ENCODE peak calls at places on chromosomes 12 and 14, in nine cellular contexts. E is uterus; V is heart right ventricle; O is CD8-positive, alpha-beta T cell; X is esophagus squamous epithelium; S is AG10803; U is fibroblast of mammary gland; N is GM12864; H is adipocyte. M is an unnamed sample.

GRCh38 chr12:12723681-12724420 is 6.7 kb downstream of the CDKN1B start:
- DNase-seq in O (peak), S (peak), V (peak), E (peak), U (no peak), N (no peak), H (peak), X (no peak), M (peak)

GRCh38 chr12:10469701-10470100 is 16.5 kb upstream of the KLRC1 start:
- DNase-seq in N (no peak), H (no peak), U (no peak), V (no peak), X (no peak), E (no peak), S (no peak), O (no peak), M (no peak)

GRCh38 chr12:7966558-7966957 is 30.6 kb upstream of the SLC2A3 start:
- DNase-seq in X (no peak), V (no peak), S (no peak), N (no peak), H (no peak), O (no peak), E (no peak), U (peak), M (no peak)

GRCh38 chr12:127832172-127832571 is 434.8 kb upstream of the TMEM132C start:
- DNase-seq in N (no peak), O (no peak), U (no peak), E (no peak), X (no peak), H (no peak), S (no peak), V (no peak), M (no peak)

GRCh38 chr12:66132408-66132807 is 1.9 kb upstream of the LLPH start:
- DNase-seq in S (peak), X (no peak), N (no peak), E (no peak), U (peak), O (no peak), H (peak), V (no peak), M (no peak)

GRCh38 chr14:99573436-99574098 is 30.4 kb downstream of the CCDC85C start:
- DNase-seq in S (no peak), O (no peak), X (no peak), U (no peak), V (no peak), H (no peak), E (no peak), N (no peak), M (no peak)

GRCh38 chr14:36646664-36647416 is 14.8 kb upstream of the PAX9 start:
- DNase-seq in X (no peak), N (no peak), E (no peak), H (peak), V (no peak), S (peak), O (no peak), U (no peak), M (no peak)

GRCh38 chr14:50837271-50837670 is 6.3 kb upstream of the NIN start:
- DNase-seq in H (no peak), U (no peak), O (no peak), E (no peak), S (no peak), V (no peak), N (no peak), X (no peak), M (no peak)

GRCh38 chr12:55931317-55931779 is 386 bp downstream of the DGKA start:
- DNase-seq in O (no peak), N (no peak), E (peak), S (no peak), U (no peak), H (no peak), X (no peak), V (no peak), M (no peak)

GRCh38 chr12:11689591-11690158 is 40.2 kb downstream of the ETV6 start:
- DNase-seq in E (no peak), U (no peak), O (no peak), V (no peak), S (no peak), X (no peak), H (no peak), N (no peak), M (no peak)

GRCh38 chr12:121005346-121005815 is 10.9 kb downstream of the C12orf43 start:
- DNase-seq in N (no peak), H (peak), U (peak), V (no peak), O (peak), E (no peak), X (no peak), S (peak), M (peak)

GRCh38 chr12:64252708-64253107 is 30.6 kb upstream of the KICS2 start:
- DNase-seq in O (no peak), S (peak), E (peak), H (peak), N (no peak), X (no peak), V (no peak), U (peak), M (no peak)

GRCh38 chr14:89308232-89308959 is 108.6 kb downstream of the FOXN3 start:
- DNase-seq in S (peak), N (no peak), O (no peak), E (no peak), H (peak), X (no peak), V (no peak), U (peak), M (peak)

GRCh38 chr14:55249423-55249822 is 21.8 kb upstream of the FBXO34 start:
- DNase-seq in S (peak), U (peak), H (no peak), E (no peak), O (no peak), V (no peak), N (no peak), X (no peak), M (no peak)

GRCh38 chr12:1632702-1633101 is 3.7 kb downstream of the WNT5B start:
- DNase-seq in H (no peak), V (peak), U (no peak), S (no peak), X (no peak), N (no peak), O (no peak), E (no peak), M (no peak)

GRCh38 chr12:1629338-1630080 is 478 bp downstream of the WNT5B start:
- DNase-seq in H (no peak), S (no peak), N (no peak), E (no peak), O (no peak), V (no peak), U (peak), X (no peak), M (peak)

GRCh38 chr12:1630827-1631591 is 2.0 kb downstream of the WNT5B start:
- DNase-seq in N (no peak), U (peak), S (peak), X (no peak), V (peak), O (no peak), H (no peak), E (no peak), M (no peak)

GRCh38 chr12:1628671-1629337 is at the start of gene WNT5B:
- DNase-seq in S (no peak), O (no peak), X (no peak), V (no peak), N (no peak), E (no peak), H (no peak), U (no peak), M (no peak)

DNA sequence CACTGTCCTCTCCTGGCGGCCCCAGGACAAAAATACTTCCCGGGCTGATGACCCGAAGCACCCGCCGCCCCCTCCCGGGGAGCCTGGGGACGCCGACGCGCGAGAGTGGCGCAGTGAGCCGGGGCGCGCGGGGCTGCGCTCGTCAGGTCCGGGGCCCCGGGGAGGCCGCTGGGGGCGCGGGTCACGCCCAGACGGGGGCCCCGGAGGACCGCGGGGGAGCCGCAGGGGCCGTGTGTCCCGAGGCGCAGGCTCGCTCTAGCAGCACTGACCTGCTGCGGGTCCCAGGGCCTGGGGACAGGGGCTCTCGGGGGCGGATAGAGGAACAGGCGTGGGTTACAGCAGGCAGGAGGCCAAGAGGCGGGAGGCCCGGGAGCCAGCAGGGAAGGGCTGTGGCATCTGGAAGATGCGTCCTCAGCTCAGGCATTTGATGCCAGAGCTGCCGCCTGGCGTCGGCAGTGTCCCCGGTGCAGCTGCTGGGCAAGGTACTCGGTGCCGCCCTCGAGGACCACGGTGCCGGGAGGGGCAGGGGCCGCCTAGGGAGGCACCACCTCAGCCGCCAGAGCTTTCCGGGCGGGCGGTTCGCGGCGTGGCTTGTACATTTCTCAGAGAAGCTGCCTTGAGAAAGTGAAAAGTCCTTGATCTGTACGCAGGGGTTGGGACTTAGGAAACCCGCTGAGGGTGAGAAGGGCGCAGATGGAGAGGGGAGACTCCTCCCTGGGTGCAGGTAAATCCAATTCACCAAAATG is 1.2 kb downstream of the WNT5B start:
- DNase-seq in X (no peak), U (peak), E (no peak), O (no peak), N (no peak), V (peak), S (peak), H (peak), M (peak)
- H3K4me3 ChIP-seq in X (peak), U (peak), E (peak), O (peak), N (peak), V (peak), S (peak), H (peak), M (peak)

GRCh38 chr12:6769003-6769389 is 2.8 kb downstream of the PTMS start:
- DNase-seq in E (peak), S (peak), O (no peak), N (no peak), U (no peak), H (peak), X (no peak), V (no peak), M (no peak)
- H3K4me3 ChIP-seq in E (peak), S (peak), O (no peak), N (no peak), U (peak), H (peak), X (peak), V (peak), M (no peak)

GRCh38 chr12:53756300-53757094 is 4.7 kb upstream of the CISTR start:
- DNase-seq in X (no peak), N (no peak), S (no peak), V (no peak), E (no peak), O (no peak), H (no peak), U (no peak), M (no peak)
- H3K4me3 ChIP-seq in X (no peak), N (peak), S (peak), V (no peak), E (no peak), O (no peak), H (peak), U (no peak), M (peak)

GRCh38 chr12:45355750-45356149 is 139.9 kb downstream of the ANO6 start:
- DNase-seq in H (no peak), N (no peak), O (no peak), V (no peak), S (no peak), E (no peak), U (no peak), X (no peak), M (no peak)

GRCh38 chr12:45353944-45354343 is 138.0 kb downstream of the ANO6 start:
- DNase-seq in V (no peak), E (no peak), U (no peak), H (no peak), N (no peak), O (no peak), S (no peak), X (no peak), M (no peak)

GRCh38 chr12:45354399-45354798 is 138.5 kb downstream of the ANO6 start:
- DNase-seq in E (no peak), H (no peak), O (no peak), N (no peak), X (no peak), V (no peak), U (no peak), S (no peak), M (no peak)

GRCh38 chr12:45356822-45357546 is 141.1 kb downstream of the ANO6 start:
- DNase-seq in X (no peak), U (no peak), E (no peak), S (no peak), O (no peak), H (no peak), V (no peak), N (no peak), M (no peak)

DNA sequence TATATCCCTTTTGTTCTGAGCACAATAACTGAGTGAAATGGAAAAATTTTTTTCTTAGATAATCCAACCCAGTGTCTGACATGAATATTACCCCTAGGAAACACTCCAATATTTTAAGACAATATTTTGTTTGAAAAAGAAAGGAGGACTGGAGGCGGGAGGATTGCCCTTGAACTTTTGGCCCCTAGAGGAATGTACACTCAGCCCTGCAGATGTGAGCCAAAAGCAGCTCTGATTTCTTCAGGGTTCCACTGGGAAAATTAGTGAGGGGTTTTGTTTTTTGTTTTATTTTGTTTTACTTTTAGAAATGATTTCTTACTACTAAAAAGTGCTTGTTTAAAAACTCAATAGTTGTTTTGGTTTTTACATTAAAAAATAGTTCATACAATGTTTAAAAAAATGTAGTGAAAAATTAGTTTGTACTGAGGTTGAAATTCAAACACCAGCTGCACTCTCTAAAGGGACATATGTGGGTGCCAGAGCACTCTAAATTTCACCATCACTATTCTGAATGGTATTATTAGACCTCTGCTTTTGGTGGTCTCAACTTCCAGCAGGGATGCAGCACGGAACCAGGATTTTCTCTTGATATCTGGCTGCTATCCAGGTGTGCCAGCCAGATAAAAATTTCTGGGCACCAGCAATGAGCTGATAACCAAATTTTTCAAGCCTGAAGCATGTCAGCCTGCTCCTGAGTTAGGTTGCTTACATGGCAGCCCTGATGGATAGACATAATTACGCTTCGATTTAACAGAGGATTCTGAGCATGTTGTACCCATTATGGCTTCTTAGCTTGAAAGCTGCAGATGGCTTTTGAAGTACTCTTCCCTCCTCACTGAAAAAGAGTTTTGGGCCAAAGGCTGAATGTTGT is 141.9 kb downstream of the ANO6 start:
- DNase-seq in S (peak), U (peak), O (no peak), X (no peak), H (peak), V (no peak), E (peak), N (no peak), M (no peak)
- H3K4me3 ChIP-seq in S (no peak), U (no peak), O (no peak), X (no peak), H (no peak), V (no peak), E (no peak), N (no peak), M (no peak)

GRCh38 chr14:71136386-71137060 is 229.3 kb downstream of the PCNX1 start:
- DNase-seq in U (no peak), S (no peak), X (no peak), H (no peak), E (no peak), O (no peak), N (no peak), V (no peak), M (no peak)

GRCh38 chr14:71133296-71133695 is 226.0 kb downstream of the PCNX1 start:
- DNase-seq in N (no peak), S (no peak), X (no peak), H (no peak), U (no peak), O (no peak), V (no peak), E (no peak), M (no peak)

GRCh38 chr14:71135911-71136310 is 228.7 kb downstream of the PCNX1 start:
- DNase-seq in O (no peak), S (no peak), N (no peak), X (no peak), U (no peak), V (no peak), E (no peak), H (no peak), M (no peak)

GRCh38 chr14:71135496-71135895 is 228.2 kb downstream of the PCNX1 start:
- DNase-seq in N (no peak), H (no peak), V (no peak), U (no peak), S (no peak), X (no peak), E (no peak), O (no peak), M (no peak)

GRCh38 chr14:71130491-71131179 is 223.4 kb downstream of the PCNX1 start:
- DNase-seq in X (no peak), O (no peak), N (no peak), V (no peak), U (peak), H (no peak), E (no peak), S (peak), M (no peak)
- H3K4me3 ChIP-seq in X (no peak), O (no peak), N (no peak), V (peak), U (peak), H (no peak), E (no peak), S (peak), M (no peak)

M was measured in GM06990.